ENCODE peak calls at places on chromosomes 6 and 20, in nine cellular contexts. One of them, this sample, is unnamed. For H3K9me3, the result is how much of the 10 kb centered on the place peaks cover.

GRCh38 chr6:130810307-130811030 is 16.7 kb upstream of the SMLR1 start:
- DNase-seq in heart left ventricle: no peak
- DNase-seq in mucosa of descending colon: no peak
- DNase-seq in cardiac muscle cell: peak
- DNase-seq in prostate gland: no peak
- DNase-seq in CD8-positive, alpha-beta memory T cell: no peak
- DNase-seq in AG04450: peak
- DNase-seq in DND-41: no peak
- DNase-seq in SJSA1: no peak
- DNase-seq in this sample: no peak

GRCh38 chr6:108510461-108511319 is 50.0 kb upstream of the FOXO3 start:
- DNase-seq in heart left ventricle: no peak
- DNase-seq in mucosa of descending colon: no peak
- DNase-seq in cardiac muscle cell: no peak
- DNase-seq in prostate gland: no peak
- DNase-seq in CD8-positive, alpha-beta memory T cell: no peak
- DNase-seq in AG04450: no peak
- DNase-seq in DND-41: no peak
- DNase-seq in SJSA1: no peak
- DNase-seq in this sample: no peak

GRCh38 chr6:17483391-17484016 is 90.1 kb downstream of the CAP2 start:
- DNase-seq in heart left ventricle: peak
- DNase-seq in mucosa of descending colon: no peak
- DNase-seq in cardiac muscle cell: no peak
- DNase-seq in prostate gland: no peak
- DNase-seq in CD8-positive, alpha-beta memory T cell: no peak
- DNase-seq in AG04450: no peak
- DNase-seq in DND-41: no peak
- DNase-seq in SJSA1: no peak
- DNase-seq in this sample: no peak

GRCh38 chr20:4102381-4102780 is 87.0 kb upstream of the RNF24 start:
- DNase-seq in heart left ventricle: no peak
- DNase-seq in mucosa of descending colon: no peak
- DNase-seq in cardiac muscle cell: no peak
- DNase-seq in prostate gland: no peak
- DNase-seq in CD8-positive, alpha-beta memory T cell: no peak
- DNase-seq in AG04450: no peak
- DNase-seq in DND-41: no peak
- DNase-seq in SJSA1: no peak
- DNase-seq in this sample: no peak

GRCh38 chr20:45366631-45367030 is 3.7 kb downstream of the SYS1 start:
- DNase-seq in heart left ventricle: no peak
- DNase-seq in mucosa of descending colon: no peak
- DNase-seq in cardiac muscle cell: no peak
- DNase-seq in prostate gland: no peak
- DNase-seq in CD8-positive, alpha-beta memory T cell: no peak
- DNase-seq in AG04450: no peak
- DNase-seq in DND-41: no peak
- DNase-seq in SJSA1: no peak
- DNase-seq in this sample: no peak

GRCh38 chr6:111874030-111874425 is 776 bp upstream of the FYN start:
- DNase-seq in heart left ventricle: no peak
- DNase-seq in mucosa of descending colon: peak
- DNase-seq in cardiac muscle cell: peak
- DNase-seq in prostate gland: no peak
- DNase-seq in CD8-positive, alpha-beta memory T cell: peak
- DNase-seq in AG04450: no peak
- DNase-seq in DND-41: peak
- DNase-seq in SJSA1: no peak
- DNase-seq in this sample: peak

GRCh38 chr6:15608406-15608805 is 54.4 kb downstream of the DTNBP1 start:
- DNase-seq in heart left ventricle: no peak
- DNase-seq in mucosa of descending colon: peak
- DNase-seq in cardiac muscle cell: peak
- DNase-seq in prostate gland: no peak
- DNase-seq in CD8-positive, alpha-beta memory T cell: no peak
- DNase-seq in AG04450: peak
- DNase-seq in DND-41: no peak
- DNase-seq in SJSA1: peak
- DNase-seq in this sample: no peak

GRCh38 chr6:17491416-17492142 is 98.2 kb downstream of the CAP2 start:
- DNase-seq in heart left ventricle: no peak
- DNase-seq in mucosa of descending colon: no peak
- DNase-seq in cardiac muscle cell: no peak
- DNase-seq in prostate gland: no peak
- DNase-seq in CD8-positive, alpha-beta memory T cell: no peak
- DNase-seq in AG04450: no peak
- DNase-seq in DND-41: no peak
- DNase-seq in SJSA1: no peak
- DNase-seq in this sample: no peak

GRCh38 chr6:52877168-52877567 is 32.3 kb downstream of the GSTA3 start:
- DNase-seq in heart left ventricle: no peak
- DNase-seq in mucosa of descending colon: no peak
- DNase-seq in cardiac muscle cell: peak
- DNase-seq in prostate gland: no peak
- DNase-seq in CD8-positive, alpha-beta memory T cell: no peak
- DNase-seq in AG04450: peak
- DNase-seq in DND-41: no peak
- DNase-seq in SJSA1: no peak
- DNase-seq in this sample: no peak

GRCh38 chr6:52872031-52872430 is 31.4 kb upstream of the GSTA5 start:
- DNase-seq in heart left ventricle: no peak
- DNase-seq in mucosa of descending colon: peak
- DNase-seq in cardiac muscle cell: no peak
- DNase-seq in prostate gland: no peak
- DNase-seq in CD8-positive, alpha-beta memory T cell: no peak
- DNase-seq in AG04450: no peak
- DNase-seq in DND-41: no peak
- DNase-seq in SJSA1: no peak
- DNase-seq in this sample: no peak

GRCh38 chr6:52877786-52878185 is 31.7 kb downstream of the GSTA3 start:
- DNase-seq in heart left ventricle: no peak
- DNase-seq in mucosa of descending colon: no peak
- DNase-seq in cardiac muscle cell: no peak
- DNase-seq in prostate gland: no peak
- DNase-seq in CD8-positive, alpha-beta memory T cell: no peak
- DNase-seq in AG04450: no peak
- DNase-seq in DND-41: no peak
- DNase-seq in SJSA1: no peak
- DNase-seq in this sample: no peak

GRCh38 chr6:52881662-52881995 is 27.9 kb downstream of the GSTA3 start:
- DNase-seq in heart left ventricle: no peak
- DNase-seq in mucosa of descending colon: no peak
- DNase-seq in cardiac muscle cell: no peak
- DNase-seq in prostate gland: no peak
- DNase-seq in CD8-positive, alpha-beta memory T cell: no peak
- DNase-seq in AG04450: no peak
- DNase-seq in DND-41: no peak
- DNase-seq in SJSA1: no peak
- DNase-seq in this sample: no peak

GRCh38 chr6:52876056-52876787 is 33.3 kb downstream of the GSTA3 start:
- DNase-seq in heart left ventricle: no peak
- DNase-seq in mucosa of descending colon: no peak
- DNase-seq in cardiac muscle cell: no peak
- DNase-seq in prostate gland: no peak
- DNase-seq in CD8-positive, alpha-beta memory T cell: no peak
- DNase-seq in AG04450: no peak
- DNase-seq in DND-41: no peak
- DNase-seq in SJSA1: no peak
- DNase-seq in this sample: no peak
- H3K9me3 ChIP-seq in heart left ventricle: under half
- H3K9me3 ChIP-seq in mucosa of descending colon: under half
- H3K9me3 ChIP-seq in cardiac muscle cell: under half
- H3K9me3 ChIP-seq in prostate gland: under half
- H3K9me3 ChIP-seq in CD8-positive, alpha-beta memory T cell: under half
- H3K9me3 ChIP-seq in AG04450: under half
- H3K9me3 ChIP-seq in DND-41: under half
- H3K9me3 ChIP-seq in SJSA1: under half
- H3K9me3 ChIP-seq in this sample: under half

DNA sequence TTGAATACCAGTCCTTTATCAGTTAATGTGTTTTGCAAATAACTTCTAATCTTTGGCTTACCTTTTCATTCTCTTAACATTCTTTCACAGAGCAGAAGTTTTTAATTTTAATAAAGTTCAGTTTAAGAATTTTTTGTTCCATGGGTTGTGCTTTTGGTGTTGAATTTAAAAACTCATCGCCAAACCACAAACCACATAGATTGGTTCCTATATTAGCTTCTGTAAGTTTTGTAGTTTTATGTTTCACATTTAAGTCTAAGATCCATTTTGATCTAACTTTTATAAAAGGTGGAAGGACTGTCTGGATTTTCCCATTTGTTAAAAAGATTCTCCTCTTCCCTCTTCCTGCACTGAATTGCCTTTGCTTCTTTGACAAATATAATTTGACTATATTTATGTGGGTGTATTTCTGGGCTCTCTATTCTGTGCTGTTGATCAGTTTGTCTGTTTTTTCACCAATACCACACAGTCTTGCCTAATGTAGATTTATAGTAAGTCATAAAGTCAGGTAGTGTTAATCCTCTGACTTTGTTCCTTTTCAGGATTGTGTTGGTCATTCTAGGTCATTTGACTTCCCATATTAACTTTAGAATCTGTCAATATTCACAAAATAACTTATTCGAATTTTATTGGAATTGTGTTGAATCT is 17.5 kb upstream of the SDCBP2 start:
- DNase-seq in heart left ventricle: no peak
- DNase-seq in mucosa of descending colon: no peak
- DNase-seq in cardiac muscle cell: no peak
- DNase-seq in prostate gland: no peak
- DNase-seq in CD8-positive, alpha-beta memory T cell: no peak
- DNase-seq in AG04450: no peak
- DNase-seq in DND-41: no peak
- DNase-seq in SJSA1: no peak
- DNase-seq in this sample: no peak
- H3K9me3 ChIP-seq in heart left ventricle: under half
- H3K9me3 ChIP-seq in mucosa of descending colon: under half
- H3K9me3 ChIP-seq in cardiac muscle cell: under half
- H3K9me3 ChIP-seq in prostate gland: under half
- H3K9me3 ChIP-seq in CD8-positive, alpha-beta memory T cell: under half
- H3K9me3 ChIP-seq in AG04450: under half
- H3K9me3 ChIP-seq in DND-41: under half
- H3K9me3 ChIP-seq in SJSA1: under half
- H3K9me3 ChIP-seq in this sample: under half

GRCh38 chr6:73371984-73372383 is 2.3 kb upstream of the OOEP start:
- DNase-seq in heart left ventricle: no peak
- DNase-seq in mucosa of descending colon: no peak
- DNase-seq in cardiac muscle cell: no peak
- DNase-seq in prostate gland: no peak
- DNase-seq in CD8-positive, alpha-beta memory T cell: no peak
- DNase-seq in AG04450: no peak
- DNase-seq in DND-41: no peak
- DNase-seq in SJSA1: no peak
- DNase-seq in this sample: no peak

GRCh38 chr6:73369563-73369962 is at the start of gene OOEP:
- DNase-seq in heart left ventricle: no peak
- DNase-seq in mucosa of descending colon: no peak
- DNase-seq in cardiac muscle cell: no peak
- DNase-seq in prostate gland: no peak
- DNase-seq in CD8-positive, alpha-beta memory T cell: no peak
- DNase-seq in AG04450: no peak
- DNase-seq in DND-41: no peak
- DNase-seq in SJSA1: no peak
- DNase-seq in this sample: no peak

GRCh38 chr6:73375216-73375615 is 5.5 kb upstream of the OOEP start:
- DNase-seq in heart left ventricle: no peak
- DNase-seq in mucosa of descending colon: no peak
- DNase-seq in cardiac muscle cell: no peak
- DNase-seq in prostate gland: no peak
- DNase-seq in CD8-positive, alpha-beta memory T cell: no peak
- DNase-seq in AG04450: no peak
- DNase-seq in DND-41: no peak
- DNase-seq in SJSA1: no peak
- DNase-seq in this sample: no peak

GRCh38 chr6:73369157-73369556 is 540 bp downstream of the OOEP start:
- DNase-seq in heart left ventricle: no peak
- DNase-seq in mucosa of descending colon: no peak
- DNase-seq in cardiac muscle cell: no peak
- DNase-seq in prostate gland: no peak
- DNase-seq in CD8-positive, alpha-beta memory T cell: no peak
- DNase-seq in AG04450: no peak
- DNase-seq in DND-41: no peak
- DNase-seq in SJSA1: no peak
- DNase-seq in this sample: no peak

DNA sequence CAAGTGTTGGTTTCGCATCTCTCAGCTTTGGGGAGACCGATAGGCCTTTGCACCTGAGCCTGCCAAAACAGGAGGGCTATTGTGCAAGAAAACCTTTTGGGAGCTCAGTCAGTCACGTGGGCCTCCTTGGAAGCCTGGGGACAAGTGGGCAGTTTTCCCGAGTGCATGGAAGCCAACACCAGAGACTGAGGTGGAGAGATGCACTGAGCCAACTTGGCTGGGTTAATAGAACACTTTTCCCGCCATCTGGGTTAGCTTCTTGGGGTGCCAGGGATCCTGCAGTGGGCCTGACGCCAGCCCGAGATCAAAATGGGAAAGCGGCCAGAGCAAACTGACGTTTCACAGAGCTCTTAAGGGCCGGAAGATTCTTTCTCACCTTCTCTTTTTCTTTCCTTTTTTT is 2.8 kb upstream of the OOEP start:
- DNase-seq in heart left ventricle: no peak
- DNase-seq in mucosa of descending colon: no peak
- DNase-seq in cardiac muscle cell: no peak
- DNase-seq in prostate gland: no peak
- DNase-seq in CD8-positive, alpha-beta memory T cell: no peak
- DNase-seq in AG04450: no peak
- DNase-seq in DND-41: no peak
- DNase-seq in SJSA1: no peak
- DNase-seq in this sample: no peak
- H3K9me3 ChIP-seq in heart left ventricle: under half
- H3K9me3 ChIP-seq in mucosa of descending colon: under half
- H3K9me3 ChIP-seq in cardiac muscle cell: under half
- H3K9me3 ChIP-seq in prostate gland: under half
- H3K9me3 ChIP-seq in CD8-positive, alpha-beta memory T cell: under half
- H3K9me3 ChIP-seq in AG04450: under half
- H3K9me3 ChIP-seq in DND-41: under half
- H3K9me3 ChIP-seq in SJSA1: under half
- H3K9me3 ChIP-seq in this sample: under half

GRCh38 chr6:27547157-27548075 is 74.5 kb upstream of the ZNF184 start:
- DNase-seq in heart left ventricle: no peak
- DNase-seq in mucosa of descending colon: no peak
- DNase-seq in cardiac muscle cell: peak
- DNase-seq in prostate gland: no peak
- DNase-seq in CD8-positive, alpha-beta memory T cell: no peak
- DNase-seq in AG04450: peak
- DNase-seq in DND-41: no peak
- DNase-seq in SJSA1: no peak
- DNase-seq in this sample: no peak

GRCh38 chr6:27553123-27553904 is 80.4 kb upstream of the ZNF184 start:
- DNase-seq in heart left ventricle: no peak
- DNase-seq in mucosa of descending colon: no peak
- DNase-seq in cardiac muscle cell: peak
- DNase-seq in prostate gland: no peak
- DNase-seq in CD8-positive, alpha-beta memory T cell: no peak
- DNase-seq in AG04450: no peak
- DNase-seq in DND-41: no peak
- DNase-seq in SJSA1: no peak
- DNase-seq in this sample: no peak

GRCh38 chr6:27551607-27552006 is 78.7 kb upstream of the ZNF184 start:
- DNase-seq in heart left ventricle: no peak
- DNase-seq in mucosa of descending colon: no peak
- DNase-seq in cardiac muscle cell: no peak
- DNase-seq in prostate gland: no peak
- DNase-seq in CD8-positive, alpha-beta memory T cell: no peak
- DNase-seq in AG04450: no peak
- DNase-seq in DND-41: no peak
- DNase-seq in SJSA1: no peak
- DNase-seq in this sample: no peak

GRCh38 chr6:27546522-27546921 is 73.6 kb upstream of the ZNF184 start:
- DNase-seq in heart left ventricle: no peak
- DNase-seq in mucosa of descending colon: no peak
- DNase-seq in cardiac muscle cell: no peak
- DNase-seq in prostate gland: no peak
- DNase-seq in CD8-positive, alpha-beta memory T cell: no peak
- DNase-seq in AG04450: no peak
- DNase-seq in DND-41: no peak
- DNase-seq in SJSA1: no peak
- DNase-seq in this sample: no peak

DNA sequence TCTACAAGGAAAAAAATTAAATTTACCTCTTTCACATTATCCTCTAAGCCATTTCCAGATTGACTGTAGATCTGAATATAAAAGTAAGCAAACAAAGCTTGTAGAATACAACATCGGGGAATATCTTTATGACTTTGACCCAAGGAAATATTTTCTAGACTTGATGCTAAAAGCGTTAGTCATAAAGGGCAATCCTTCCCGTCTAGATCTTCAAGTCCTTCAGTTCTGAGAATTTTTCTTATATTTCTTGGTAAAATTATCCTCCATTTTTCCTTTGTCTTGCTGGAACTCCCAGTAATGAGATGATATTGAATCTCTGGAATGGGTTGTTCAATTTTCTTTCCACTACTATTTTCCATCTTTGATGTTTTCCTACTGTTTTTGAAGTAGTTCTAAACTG is 77.8 kb upstream of the ZNF184 start:
- DNase-seq in heart left ventricle: no peak
- DNase-seq in mucosa of descending colon: no peak
- DNase-seq in cardiac muscle cell: no peak
- DNase-seq in prostate gland: no peak
- DNase-seq in CD8-positive, alpha-beta memory T cell: no peak
- DNase-seq in AG04450: no peak
- DNase-seq in DND-41: no peak
- DNase-seq in SJSA1: no peak
- DNase-seq in this sample: no peak
- H3K9me3 ChIP-seq in heart left ventricle: under half
- H3K9me3 ChIP-seq in mucosa of descending colon: under half
- H3K9me3 ChIP-seq in cardiac muscle cell: under half
- H3K9me3 ChIP-seq in prostate gland: under half
- H3K9me3 ChIP-seq in CD8-positive, alpha-beta memory T cell: under half
- H3K9me3 ChIP-seq in AG04450: under half
- H3K9me3 ChIP-seq in DND-41: under half
- H3K9me3 ChIP-seq in SJSA1: under half
- H3K9me3 ChIP-seq in this sample: under half

This sample was measured in T-helper 17 cell.